ENCODE peak calls at places on chromosomes 1 and 21, in nine cellular contexts. One of them, this sample, is unnamed.

GRCh38 chr1:60535713-60536112 is 462.1 kb upstream of the C1orf87 start:
- DNase-seq in tibial nerve: no peak
- DNase-seq in suprapubic skin: no peak
- DNase-seq in esophagus squamous epithelium: no peak
- DNase-seq in endothelial cell of umbilical vein: no peak
- DNase-seq in HCT116: no peak
- DNase-seq in H54: no peak
- DNase-seq in GM12891: no peak
- DNase-seq in right lobe of liver: no peak
- DNase-seq in this sample: no peak

GRCh38 chr1:27366411-27367159 is at the start of gene MAP3K6:
- DNase-seq in GM12891: peak; percentile 59
- DNase-seq in right lobe of liver: peak; percentile 82
- DNase-seq in suprapubic skin: peak; percentile 95
- DNase-seq in H54: peak; percentile 80
- DNase-seq in esophagus squamous epithelium: peak; percentile 33
- DNase-seq in tibial nerve: peak; percentile 85
- DNase-seq in HCT116: peak; percentile 43
- DNase-seq in endothelial cell of umbilical vein: peak; percentile 55
- DNase-seq in this sample: no peak

GRCh38 chr1:119899321-119899720 is 3.0 kb upstream of the ADAM30 start:
- DNase-seq in endothelial cell of umbilical vein: no peak
- DNase-seq in suprapubic skin: no peak
- DNase-seq in HCT116: no peak
- DNase-seq in tibial nerve: no peak
- DNase-seq in right lobe of liver: no peak
- DNase-seq in GM12891: no peak
- DNase-seq in H54: no peak
- DNase-seq in esophagus squamous epithelium: no peak
- DNase-seq in this sample: no peak

GRCh38 chr1:1421907-1422464 is 910 bp upstream of the ANKRD65 start:
- DNase-seq in endothelial cell of umbilical vein: no peak
- DNase-seq in HCT116: no peak
- DNase-seq in suprapubic skin: no peak
- DNase-seq in esophagus squamous epithelium: no peak
- DNase-seq in GM12891: no peak
- DNase-seq in right lobe of liver: no peak
- DNase-seq in H54: no peak
- DNase-seq in tibial nerve: no peak
- DNase-seq in this sample: no peak

GRCh38 chr1:1678581-1679380 is 13.8 kb downstream of the SLC35E2B start:
- DNase-seq in H54: no peak
- DNase-seq in tibial nerve: peak; percentile 6
- DNase-seq in esophagus squamous epithelium: no peak
- DNase-seq in right lobe of liver: peak; percentile 89
- DNase-seq in HCT116: no peak
- DNase-seq in GM12891: peak; percentile 72
- DNase-seq in endothelial cell of umbilical vein: no peak
- DNase-seq in suprapubic skin: peak; percentile 72
- DNase-seq in this sample: peak; percentile 42

GRCh38 chr1:161915051-161915503 is 108.6 kb downstream of the OLFML2B start:
- DNase-seq in suprapubic skin: no peak
- DNase-seq in right lobe of liver: no peak
- DNase-seq in tibial nerve: no peak
- DNase-seq in HCT116: no peak
- DNase-seq in esophagus squamous epithelium: no peak
- DNase-seq in GM12891: no peak
- DNase-seq in endothelial cell of umbilical vein: no peak
- DNase-seq in H54: no peak
- DNase-seq in this sample: peak; percentile 48

GRCh38 chr1:1217621-1218523 is 3.9 kb upstream of the TNFRSF4 start:
- DNase-seq in suprapubic skin: no peak
- DNase-seq in right lobe of liver: no peak
- DNase-seq in tibial nerve: no peak
- DNase-seq in HCT116: no peak
- DNase-seq in GM12891: no peak
- DNase-seq in H54: peak; percentile 88
- DNase-seq in endothelial cell of umbilical vein: peak; percentile 44
- DNase-seq in esophagus squamous epithelium: no peak
- DNase-seq in this sample: no peak

GRCh38 chr1:200428482-200429205 is 18.8 kb upstream of the ZNF281 start:
- DNase-seq in HCT116: no peak
- DNase-seq in H54: no peak
- DNase-seq in esophagus squamous epithelium: no peak
- DNase-seq in endothelial cell of umbilical vein: peak; percentile 15
- DNase-seq in right lobe of liver: no peak
- DNase-seq in GM12891: no peak
- DNase-seq in tibial nerve: no peak
- DNase-seq in suprapubic skin: no peak
- DNase-seq in this sample: no peak

GRCh38 chr1:4076346-4076745 is 176.3 kb upstream of the C1orf174 start:
- DNase-seq in suprapubic skin: peak; percentile 58
- DNase-seq in H54: no peak
- DNase-seq in right lobe of liver: no peak
- DNase-seq in tibial nerve: no peak
- DNase-seq in GM12891: no peak
- DNase-seq in endothelial cell of umbilical vein: no peak
- DNase-seq in HCT116: no peak
- DNase-seq in esophagus squamous epithelium: no peak
- DNase-seq in this sample: no peak

GRCh38 chr21:36549470-36549869 is 69.5 kb upstream of the CLDN14 start:
- DNase-seq in esophagus squamous epithelium: no peak
- DNase-seq in suprapubic skin: no peak
- DNase-seq in tibial nerve: no peak
- DNase-seq in GM12891: no peak
- DNase-seq in endothelial cell of umbilical vein: no peak
- DNase-seq in right lobe of liver: no peak
- DNase-seq in H54: no peak
- DNase-seq in HCT116: no peak
- DNase-seq in this sample: no peak

GRCh38 chr1:39262802-39263201 is 58.3 kb downstream of the MACF1 start:
- DNase-seq in GM12891: no peak
- DNase-seq in tibial nerve: no peak
- DNase-seq in HCT116: no peak
- DNase-seq in suprapubic skin: no peak
- DNase-seq in H54: no peak
- DNase-seq in right lobe of liver: no peak
- DNase-seq in endothelial cell of umbilical vein: no peak
- DNase-seq in esophagus squamous epithelium: no peak
- DNase-seq in this sample: no peak

GRCh38 chr1:162070094-162070748 is 730 bp downstream of the NOS1AP start:
- DNase-seq in GM12891: no peak
- DNase-seq in HCT116: no peak
- DNase-seq in right lobe of liver: peak; percentile 53
- DNase-seq in tibial nerve: no peak
- DNase-seq in H54: no peak
- DNase-seq in endothelial cell of umbilical vein: no peak
- DNase-seq in suprapubic skin: peak; percentile 76
- DNase-seq in esophagus squamous epithelium: no peak
- DNase-seq in this sample: no peak

GRCh38 chr1:178037510-178038253 is 56.2 kb upstream of the RASAL2 start:
- DNase-seq in endothelial cell of umbilical vein: peak; percentile 76
- DNase-seq in right lobe of liver: peak; percentile 95
- DNase-seq in H54: peak; percentile 74
- DNase-seq in suprapubic skin: peak; percentile 90
- DNase-seq in GM12891: no peak
- DNase-seq in tibial nerve: peak; percentile 62
- DNase-seq in HCT116: peak; percentile 40
- DNase-seq in esophagus squamous epithelium: no peak
- DNase-seq in this sample: peak; percentile 76

GRCh38 chr1:151325646-151326429 is 1.4 kb downstream of the PI4KB start:
- DNase-seq in GM12891: no peak
- DNase-seq in HCT116: no peak
- DNase-seq in esophagus squamous epithelium: no peak
- DNase-seq in tibial nerve: no peak
- DNase-seq in right lobe of liver: no peak
- DNase-seq in endothelial cell of umbilical vein: no peak
- DNase-seq in H54: no peak
- DNase-seq in suprapubic skin: no peak
- DNase-seq in this sample: no peak

GRCh38 chr1:6059866-6060265 is 14.2 kb downstream of the KCNAB2 start:
- DNase-seq in tibial nerve: no peak
- DNase-seq in HCT116: no peak
- DNase-seq in esophagus squamous epithelium: no peak
- DNase-seq in suprapubic skin: no peak
- DNase-seq in GM12891: no peak
- DNase-seq in right lobe of liver: no peak
- DNase-seq in endothelial cell of umbilical vein: no peak
- DNase-seq in H54: peak; percentile 20
- DNase-seq in this sample: no peak

GRCh38 chr1:72037745-72038343 is 244.5 kb downstream of the NEGR1 start:
- DNase-seq in suprapubic skin: no peak
- DNase-seq in H54: no peak
- DNase-seq in esophagus squamous epithelium: no peak
- DNase-seq in right lobe of liver: no peak
- DNase-seq in tibial nerve: no peak
- DNase-seq in GM12891: no peak
- DNase-seq in HCT116: peak; percentile 4
- DNase-seq in endothelial cell of umbilical vein: peak; percentile 47
- DNase-seq in this sample: peak; percentile 56

DNA sequence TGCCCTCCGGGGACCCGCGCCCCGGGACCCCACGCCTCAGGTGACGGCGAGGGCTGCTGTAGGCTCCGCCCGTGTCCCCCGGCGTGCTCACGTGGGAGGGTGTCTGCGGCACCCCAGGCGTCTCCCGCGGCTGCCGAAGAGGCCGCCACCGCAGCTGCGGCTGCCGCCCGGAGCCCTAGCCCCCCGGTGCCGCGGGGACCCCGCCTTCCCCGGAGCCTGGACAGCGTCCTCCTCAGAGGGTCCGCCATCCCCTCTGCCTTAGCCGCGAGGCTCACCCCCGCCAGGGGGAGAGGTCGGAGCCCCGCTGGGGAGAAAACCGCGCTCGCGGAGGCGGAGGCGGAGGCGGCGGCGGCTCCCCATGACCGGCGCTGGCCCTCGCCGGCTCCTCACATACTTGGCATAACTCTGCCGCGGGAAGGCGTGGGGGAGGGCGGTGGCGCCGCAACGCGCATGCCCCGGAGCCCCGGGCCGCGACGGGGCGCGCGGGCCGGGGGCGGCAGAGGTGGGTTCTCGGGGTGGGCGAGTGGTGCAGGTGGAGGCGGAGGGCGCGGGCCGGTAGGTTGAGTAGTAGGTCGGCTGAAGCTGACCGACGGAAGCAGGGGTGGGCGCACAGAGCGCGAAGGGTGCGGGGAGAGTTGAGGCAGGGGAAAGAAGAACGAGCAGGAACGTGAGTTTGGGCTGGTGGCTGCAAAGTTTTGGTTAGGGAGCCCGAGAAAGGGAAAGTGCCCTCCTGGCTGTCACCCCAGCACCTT is 700 bp upstream of the SYDE2 start:
- DNase-seq in HCT116: no peak
- DNase-seq in endothelial cell of umbilical vein: peak; percentile 61
- DNase-seq in GM12891: peak; percentile 53
- DNase-seq in tibial nerve: peak; percentile 33
- DNase-seq in suprapubic skin: peak; percentile 87
- DNase-seq in H54: peak; percentile 65
- DNase-seq in esophagus squamous epithelium: no peak
- DNase-seq in right lobe of liver: peak; percentile 80
- DNase-seq in this sample: peak; percentile 82
- TF ChIP-seq POLR2A in HCT116: no peak
- TF ChIP-seq POLR2A in endothelial cell of umbilical vein: no peak
- TF ChIP-seq POLR2A in GM12891: no peak
- TF ChIP-seq POLR2A in tibial nerve: peak; percentile 53
- TF ChIP-seq POLR2A in suprapubic skin: peak; percentile 23
- TF ChIP-seq POLR2A in H54: no peak
- TF ChIP-seq POLR2A in esophagus squamous epithelium: peak; percentile 34
- TF ChIP-seq POLR2A in right lobe of liver: peak; percentile 5
- TF ChIP-seq POLR2A in this sample: peak; percentile 38

GRCh38 chr1:36382231-36382630 is 3.5 kb downstream of the STK40 start:
- DNase-seq in tibial nerve: no peak
- DNase-seq in GM12891: no peak
- DNase-seq in suprapubic skin: no peak
- DNase-seq in esophagus squamous epithelium: no peak
- DNase-seq in H54: no peak
- DNase-seq in endothelial cell of umbilical vein: no peak
- DNase-seq in HCT116: no peak
- DNase-seq in right lobe of liver: no peak
- DNase-seq in this sample: no peak

GRCh38 chr1:36381405-36381804 is 4.3 kb downstream of the STK40 start:
- DNase-seq in endothelial cell of umbilical vein: no peak
- DNase-seq in GM12891: no peak
- DNase-seq in H54: no peak
- DNase-seq in suprapubic skin: no peak
- DNase-seq in HCT116: no peak
- DNase-seq in right lobe of liver: no peak
- DNase-seq in esophagus squamous epithelium: no peak
- DNase-seq in tibial nerve: no peak
- DNase-seq in this sample: no peak

GRCh38 chr1:36384542-36385409 is 948 bp downstream of the STK40 start:
- DNase-seq in esophagus squamous epithelium: no peak
- DNase-seq in suprapubic skin: peak; percentile 89
- DNase-seq in GM12891: no peak
- DNase-seq in right lobe of liver: peak; percentile 92
- DNase-seq in tibial nerve: no peak
- DNase-seq in HCT116: peak; percentile 57
- DNase-seq in endothelial cell of umbilical vein: peak; percentile 41
- DNase-seq in H54: no peak
- DNase-seq in this sample: peak; percentile 71

GRCh38 chr1:36382669-36383068 is 3.1 kb downstream of the STK40 start:
- DNase-seq in H54: no peak
- DNase-seq in endothelial cell of umbilical vein: no peak
- DNase-seq in suprapubic skin: no peak
- DNase-seq in tibial nerve: no peak
- DNase-seq in HCT116: no peak
- DNase-seq in esophagus squamous epithelium: no peak
- DNase-seq in GM12891: no peak
- DNase-seq in right lobe of liver: no peak
- DNase-seq in this sample: no peak

GRCh38 chr1:36383240-36383639 is 2.5 kb downstream of the STK40 start:
- DNase-seq in GM12891: no peak
- DNase-seq in H54: no peak
- DNase-seq in suprapubic skin: no peak
- DNase-seq in esophagus squamous epithelium: no peak
- DNase-seq in tibial nerve: no peak
- DNase-seq in right lobe of liver: no peak
- DNase-seq in endothelial cell of umbilical vein: no peak
- DNase-seq in HCT116: no peak
- DNase-seq in this sample: no peak
- TF ChIP-seq POLR2A in GM12891: no peak
- TF ChIP-seq POLR2A in H54: no peak
- TF ChIP-seq POLR2A in suprapubic skin: no peak
- TF ChIP-seq POLR2A in esophagus squamous epithelium: no peak
- TF ChIP-seq POLR2A in tibial nerve: no peak
- TF ChIP-seq POLR2A in right lobe of liver: no peak
- TF ChIP-seq POLR2A in endothelial cell of umbilical vein: no peak
- TF ChIP-seq POLR2A in HCT116: no peak
- TF ChIP-seq POLR2A in this sample: no peak

GRCh38 chr1:219299420-219299819 is 125.7 kb downstream of the LYPLAL1 start:
- DNase-seq in H54: no peak
- DNase-seq in HCT116: no peak
- DNase-seq in GM12891: no peak
- DNase-seq in right lobe of liver: no peak
- DNase-seq in suprapubic skin: no peak
- DNase-seq in tibial nerve: no peak
- DNase-seq in endothelial cell of umbilical vein: no peak
- DNase-seq in esophagus squamous epithelium: no peak
- DNase-seq in this sample: no peak
- TF ChIP-seq POLR2A in H54: no peak
- TF ChIP-seq POLR2A in HCT116: no peak
- TF ChIP-seq POLR2A in GM12891: no peak
- TF ChIP-seq POLR2A in right lobe of liver: no peak
- TF ChIP-seq POLR2A in suprapubic skin: no peak
- TF ChIP-seq POLR2A in tibial nerve: no peak
- TF ChIP-seq POLR2A in endothelial cell of umbilical vein: no peak
- TF ChIP-seq POLR2A in esophagus squamous epithelium: no peak
- TF ChIP-seq POLR2A in this sample: no peak

GRCh38 chr1:179365342-179366092 is at the start of gene AXDND1:
- DNase-seq in suprapubic skin: peak; percentile 94
- DNase-seq in right lobe of liver: peak; percentile 90
- DNase-seq in GM12891: peak; percentile 75
- DNase-seq in endothelial cell of umbilical vein: peak; percentile 86
- DNase-seq in tibial nerve: peak; percentile 60
- DNase-seq in HCT116: peak; percentile 47
- DNase-seq in H54: peak; percentile 85
- DNase-seq in esophagus squamous epithelium: peak; percentile 80
- DNase-seq in this sample: peak; percentile 86
- TF ChIP-seq POLR2A in suprapubic skin: peak; percentile 13
- TF ChIP-seq POLR2A in right lobe of liver: peak; percentile 63
- TF ChIP-seq POLR2A in GM12891: peak; percentile 39
- TF ChIP-seq POLR2A in endothelial cell of umbilical vein: peak; percentile 32
- TF ChIP-seq POLR2A in tibial nerve: peak; percentile 36
- TF ChIP-seq POLR2A in HCT116: no peak
- TF ChIP-seq POLR2A in H54: peak; percentile 65
- TF ChIP-seq POLR2A in esophagus squamous epithelium: peak; percentile 38
- TF ChIP-seq POLR2A in this sample: peak; percentile 61

This sample was measured in erythroblast.